ENCODE peak calls at places on chromosomes 4 and X, in five cellular contexts. One of them, this sample, is unnamed.

GRCh38 chr4:188657365-188657764 is 518.1 kb downstream of the TRIML1 start:
- DNase-seq in mucosa of descending colon: no peak
- DNase-seq in fibroblast of lung: no peak
- DNase-seq in brain microvascular endothelial cell: no peak
- DNase-seq in GM06990: no peak
- DNase-seq in this sample: no peak

GRCh38 chrX:70030242-70030823 is 19.4 kb downstream of the AWAT2 start:
- DNase-seq in mucosa of descending colon: peak
- DNase-seq in fibroblast of lung: peak
- DNase-seq in brain microvascular endothelial cell: peak
- DNase-seq in GM06990: no peak
- DNase-seq in this sample: peak

GRCh38 chrX:108304210-108304609 is 134.0 kb downstream of the COL4A6 start:
- DNase-seq in mucosa of descending colon: no peak
- DNase-seq in fibroblast of lung: peak
- DNase-seq in brain microvascular endothelial cell: no peak
- DNase-seq in GM06990: no peak
- DNase-seq in this sample: no peak

GRCh38 chr4:87093443-87094123 is 126.8 kb downstream of the KLHL8 start:
- DNase-seq in mucosa of descending colon: peak
- DNase-seq in fibroblast of lung: peak
- DNase-seq in brain microvascular endothelial cell: peak
- DNase-seq in GM06990: peak
- DNase-seq in this sample: peak

GRCh38 chrX:138710866-138711331 is 618 bp downstream of the FGF13 start:
- DNase-seq in mucosa of descending colon: no peak
- DNase-seq in fibroblast of lung: peak
- DNase-seq in brain microvascular endothelial cell: no peak
- DNase-seq in GM06990: no peak
- DNase-seq in this sample: peak

GRCh38 chr4:80492761-80493160 is 157.2 kb downstream of the CFAP299 start:
- DNase-seq in mucosa of descending colon: peak
- DNase-seq in fibroblast of lung: no peak
- DNase-seq in brain microvascular endothelial cell: no peak
- DNase-seq in GM06990: no peak
- DNase-seq in this sample: no peak

GRCh38 chrX:19855700-19856381 is 31.6 kb downstream of the SH3KBP1 start:
- DNase-seq in mucosa of descending colon: no peak
- DNase-seq in fibroblast of lung: peak
- DNase-seq in brain microvascular endothelial cell: no peak
- DNase-seq in GM06990: no peak
- DNase-seq in this sample: no peak

GRCh38 chrX:28099166-28099565 is 117.9 kb upstream of the DCAF8L1 start:
- DNase-seq in mucosa of descending colon: no peak
- DNase-seq in fibroblast of lung: peak
- DNase-seq in brain microvascular endothelial cell: no peak
- DNase-seq in GM06990: no peak
- DNase-seq in this sample: no peak

GRCh38 chr4:37502070-37502469 is 184.1 kb downstream of the RELL1 start:
- DNase-seq in mucosa of descending colon: no peak
- DNase-seq in fibroblast of lung: no peak
- DNase-seq in brain microvascular endothelial cell: no peak
- DNase-seq in GM06990: no peak
- DNase-seq in this sample: no peak

GRCh38 chr4:118879409-118879808 is 9.2 kb upstream of the SYNPO2 start:
- DNase-seq in mucosa of descending colon: no peak
- DNase-seq in fibroblast of lung: no peak
- DNase-seq in brain microvascular endothelial cell: no peak
- DNase-seq in GM06990: no peak
- DNase-seq in this sample: no peak

GRCh38 chr4:151227731-151228130 is 49.2 kb upstream of the PRSS48 start:
- DNase-seq in mucosa of descending colon: peak
- DNase-seq in fibroblast of lung: peak
- DNase-seq in brain microvascular endothelial cell: peak
- DNase-seq in GM06990: no peak
- DNase-seq in this sample: no peak

GRCh38 chr4:3679851-3680311 is 86.3 kb upstream of the ADRA2C start:
- DNase-seq in mucosa of descending colon: no peak
- DNase-seq in fibroblast of lung: no peak
- DNase-seq in brain microvascular endothelial cell: no peak
- DNase-seq in GM06990: no peak
- DNase-seq in this sample: peak

GRCh38 chr4:84451546-84451945 is 47.5 kb downstream of the NKX6-1 start:
- DNase-seq in mucosa of descending colon: peak
- DNase-seq in fibroblast of lung: no peak
- DNase-seq in brain microvascular endothelial cell: peak
- DNase-seq in GM06990: no peak
- DNase-seq in this sample: no peak

GRCh38 chrX:14616301-14616700 is 87.0 kb downstream of the GLRA2 start:
- DNase-seq in mucosa of descending colon: no peak
- DNase-seq in fibroblast of lung: peak
- DNase-seq in brain microvascular endothelial cell: no peak
- DNase-seq in GM06990: no peak
- DNase-seq in this sample: no peak

GRCh38 chr4:78004270-78004669 is 52.9 kb upstream of the FRAS1 start:
- DNase-seq in mucosa of descending colon: no peak
- DNase-seq in fibroblast of lung: peak
- DNase-seq in brain microvascular endothelial cell: peak
- DNase-seq in GM06990: no peak
- DNase-seq in this sample: no peak

GRCh38 chrX:129997081-129997480 is 14.6 kb downstream of the BCORL1 start:
- DNase-seq in mucosa of descending colon: no peak
- DNase-seq in fibroblast of lung: no peak
- DNase-seq in brain microvascular endothelial cell: no peak
- DNase-seq in GM06990: no peak
- DNase-seq in this sample: no peak

GRCh38 chr4:105179539-105180401 is 33.1 kb downstream of the TET2 start:
- DNase-seq in mucosa of descending colon: no peak
- DNase-seq in fibroblast of lung: peak
- DNase-seq in brain microvascular endothelial cell: peak
- DNase-seq in GM06990: no peak
- DNase-seq in this sample: no peak

GRCh38 chrX:147217334-147217733 is 402.8 kb upstream of the CXorf51A start:
- DNase-seq in mucosa of descending colon: no peak
- DNase-seq in fibroblast of lung: no peak
- DNase-seq in brain microvascular endothelial cell: no peak
- DNase-seq in GM06990: no peak
- DNase-seq in this sample: no peak

GRCh38 chr4:152328595-152328994 is 207.3 kb downstream of the FBXW7 start:
- DNase-seq in mucosa of descending colon: no peak
- DNase-seq in fibroblast of lung: no peak
- DNase-seq in brain microvascular endothelial cell: no peak
- DNase-seq in GM06990: no peak
- DNase-seq in this sample: no peak

GRCh38 chrX:26848511-26848910 is 614.6 kb downstream of the PPP4R3C start:
- DNase-seq in mucosa of descending colon: no peak
- DNase-seq in fibroblast of lung: peak
- DNase-seq in brain microvascular endothelial cell: peak
- DNase-seq in GM06990: no peak
- DNase-seq in this sample: no peak

GRCh38 chr4:129232627-129233337 is 136.8 kb downstream of the C4orf33 start:
- DNase-seq in mucosa of descending colon: no peak
- DNase-seq in fibroblast of lung: peak
- DNase-seq in brain microvascular endothelial cell: no peak
- DNase-seq in GM06990: no peak
- DNase-seq in this sample: no peak

GRCh38 chr4:93814722-93815121 is 13.8 kb upstream of the ATOH1 start:
- DNase-seq in mucosa of descending colon: peak
- DNase-seq in fibroblast of lung: no peak
- DNase-seq in brain microvascular endothelial cell: no peak
- DNase-seq in GM06990: no peak
- DNase-seq in this sample: no peak

GRCh38 chrX:131217878-131218486 is 71.1 kb downstream of the IGSF1 start:
- DNase-seq in mucosa of descending colon: no peak
- DNase-seq in fibroblast of lung: no peak
- DNase-seq in brain microvascular endothelial cell: no peak
- DNase-seq in GM06990: no peak
- DNase-seq in this sample: no peak

GRCh38 chrX:153625271-153626024 is 21.6 kb upstream of the DUSP9 start:
- DNase-seq in mucosa of descending colon: no peak
- DNase-seq in fibroblast of lung: no peak
- DNase-seq in brain microvascular endothelial cell: no peak
- DNase-seq in GM06990: no peak
- DNase-seq in this sample: no peak

GRCh38 chr4:102606261-102606660 is 105.1 kb downstream of the NFKB1 start:
- DNase-seq in mucosa of descending colon: no peak
- DNase-seq in fibroblast of lung: no peak
- DNase-seq in brain microvascular endothelial cell: no peak
- DNase-seq in GM06990: no peak
- DNase-seq in this sample: no peak

GRCh38 chrX:132023896-132024386 is 839 bp downstream of the STK26 start:
- DNase-seq in mucosa of descending colon: peak
- DNase-seq in fibroblast of lung: no peak
- DNase-seq in brain microvascular endothelial cell: no peak
- DNase-seq in GM06990: peak
- DNase-seq in this sample: no peak

GRCh38 chr4:15675363-15675762 is 6.3 kb upstream of the FAM200B start:
- DNase-seq in mucosa of descending colon: no peak
- DNase-seq in fibroblast of lung: no peak
- DNase-seq in brain microvascular endothelial cell: no peak
- DNase-seq in GM06990: no peak
- DNase-seq in this sample: no peak
- TF ChIP-seq CTCF in mucosa of descending colon: no peak
- TF ChIP-seq CTCF in fibroblast of lung: no peak
- TF ChIP-seq CTCF in brain microvascular endothelial cell: no peak
- TF ChIP-seq CTCF in GM06990: no peak
- TF ChIP-seq CTCF in this sample: no peak

DNA sequence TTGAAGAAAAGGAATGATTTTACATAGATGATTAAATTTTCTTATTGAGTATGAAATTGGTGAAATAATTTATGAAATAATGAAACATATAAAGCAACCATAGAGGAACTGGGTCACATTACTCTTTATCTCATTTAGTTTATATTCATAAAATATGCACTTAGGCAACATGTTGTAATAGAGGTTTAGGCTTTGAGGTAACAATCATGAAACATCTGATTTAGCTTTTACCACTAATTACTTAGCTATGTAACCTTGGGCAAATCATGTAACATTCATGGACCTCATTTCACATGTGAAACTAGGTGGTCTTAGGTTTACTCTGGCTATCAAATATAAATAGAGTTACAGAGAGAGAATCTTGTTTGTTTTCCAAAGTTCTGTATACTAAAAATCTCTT is 54.5 kb upstream of the SMARCA5 start:
- DNase-seq in mucosa of descending colon: no peak
- DNase-seq in fibroblast of lung: no peak
- DNase-seq in brain microvascular endothelial cell: no peak
- DNase-seq in GM06990: no peak
- DNase-seq in this sample: no peak
- TF ChIP-seq CTCF in mucosa of descending colon: no peak
- TF ChIP-seq CTCF in fibroblast of lung: no peak
- TF ChIP-seq CTCF in brain microvascular endothelial cell: no peak
- TF ChIP-seq CTCF in GM06990: no peak
- TF ChIP-seq CTCF in this sample: no peak

GRCh38 chr4:41814565-41814964 is 66.0 kb upstream of the PHOX2B start:
- DNase-seq in mucosa of descending colon: peak
- DNase-seq in fibroblast of lung: peak
- DNase-seq in brain microvascular endothelial cell: peak
- DNase-seq in GM06990: no peak
- DNase-seq in this sample: peak
- TF ChIP-seq CTCF in mucosa of descending colon: no peak
- TF ChIP-seq CTCF in fibroblast of lung: peak
- TF ChIP-seq CTCF in brain microvascular endothelial cell: peak
- TF ChIP-seq CTCF in GM06990: no peak
- TF ChIP-seq CTCF in this sample: no peak

GRCh38 chr4:130608121-130608520 is 1512.2 kb downstream of the C4orf33 start:
- DNase-seq in mucosa of descending colon: no peak
- DNase-seq in fibroblast of lung: no peak
- DNase-seq in brain microvascular endothelial cell: no peak
- DNase-seq in GM06990: no peak
- DNase-seq in this sample: no peak
- TF ChIP-seq CTCF in mucosa of descending colon: no peak
- TF ChIP-seq CTCF in fibroblast of lung: no peak
- TF ChIP-seq CTCF in brain microvascular endothelial cell: no peak
- TF ChIP-seq CTCF in GM06990: no peak
- TF ChIP-seq CTCF in this sample: no peak

DNA sequence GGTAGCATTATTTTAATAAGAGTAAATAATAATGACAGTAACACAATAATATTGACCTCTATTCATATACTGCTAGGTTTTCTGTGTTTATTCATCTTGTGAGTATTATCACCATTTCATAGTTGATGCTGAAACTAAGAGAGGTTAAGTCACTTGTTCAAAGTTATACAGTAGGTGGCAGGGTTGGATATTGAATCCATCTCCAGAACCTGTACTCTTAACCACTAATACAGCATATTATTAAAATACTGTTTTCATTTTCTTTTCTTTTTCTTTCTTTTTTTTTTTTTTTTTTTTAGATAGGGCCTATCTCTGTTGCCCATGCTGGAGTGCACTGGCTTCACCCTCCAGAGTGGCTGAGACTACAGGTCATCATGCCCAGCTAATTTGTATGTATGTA is 7.1 kb upstream of the ELF2 start:
- DNase-seq in mucosa of descending colon: no peak
- DNase-seq in fibroblast of lung: peak
- DNase-seq in brain microvascular endothelial cell: no peak
- DNase-seq in GM06990: no peak
- DNase-seq in this sample: no peak
- TF ChIP-seq CTCF in mucosa of descending colon: no peak
- TF ChIP-seq CTCF in fibroblast of lung: no peak
- TF ChIP-seq CTCF in brain microvascular endothelial cell: peak
- TF ChIP-seq CTCF in GM06990: peak
- TF ChIP-seq CTCF in this sample: no peak

GRCh38 chrX:40539214-40540142 is 41.3 kb upstream of the ATP6AP2 start:
- DNase-seq in mucosa of descending colon: peak
- DNase-seq in fibroblast of lung: peak
- DNase-seq in brain microvascular endothelial cell: peak
- DNase-seq in GM06990: peak
- DNase-seq in this sample: peak
- TF ChIP-seq CTCF in mucosa of descending colon: no peak
- TF ChIP-seq CTCF in fibroblast of lung: no peak
- TF ChIP-seq CTCF in brain microvascular endothelial cell: peak
- TF ChIP-seq CTCF in GM06990: peak
- TF ChIP-seq CTCF in this sample: no peak

This sample was measured in glutamatergic neuron.